ENCODE peak calls at places on chromosome 5, in seven cellular contexts. O is NCI-H748 treated with DMSO at 0.1 percent for 48 hours; J is WTC11; U is T-helper 9 cell; C is brain microvascular endothelial cell; S is stimulated activated CD8-positive, alpha-beta memory T cell treated with anti-CD3 and anti-CD28 coated beads, Interleukin-15, amount 100 ng/mL, for 48 hours; F is stomach. Q is an unnamed sample.
A peak's percentile ranks its signal among the peaks of the same experiment; 100 is the strongest.

GRCh38 chr5:1547236-1547635 is 23.5 kb upstream of the LPCAT1 start:
- DNase-seq in O (no peak), J (no peak), U (no peak), C (no peak), S (no peak), F (no peak), Q (no peak)

GRCh38 chr5:142311725-142312124 is 13.1 kb downstream of the SPRY4 start:
- DNase-seq in O (no peak), J (no peak), U (no peak), C (no peak), S (no peak), F (no peak), Q (no peak)

GRCh38 chr5:55864606-55865541 is 13.7 kb downstream of the IL31RA start:
- DNase-seq in O (no peak), J (no peak), U (no peak), C (peak; percentile 25), S (no peak), F (no peak), Q (no peak)

GRCh38 chr5:174751154-174751990 is 27.0 kb downstream of the MSX2 start:
- DNase-seq in O (peak; percentile 53), J (peak; percentile 59), U (no peak), C (no peak), S (no peak), F (no peak), Q (peak; percentile 81)

GRCh38 chr5:13660072-13660471 is 284.4 kb downstream of the DNAH5 start:
- DNase-seq in O (no peak), J (no peak), U (no peak), C (no peak), S (no peak), F (no peak), Q (peak; percentile 46)

GRCh38 chr5:107464876-107465275 is 205.9 kb downstream of the EFNA5 start:
- DNase-seq in O (no peak), J (no peak), U (no peak), C (no peak), S (no peak), F (no peak), Q (no peak)

GRCh38 chr5:55600536-55601208 is 65.9 kb upstream of the PLPP1 start:
- DNase-seq in O (no peak), J (no peak), U (no peak), C (peak; percentile 64), S (no peak), F (no peak), Q (no peak)

GRCh38 chr5:102678267-102679058 is 76.6 kb upstream of the PAM start:
- DNase-seq in O (no peak), J (no peak), U (no peak), C (peak; percentile 12), S (no peak), F (no peak), Q (no peak)

GRCh38 chr5:137141779-137142178 is 357.3 kb downstream of the SPOCK1 start:
- DNase-seq in O (no peak), J (no peak), U (no peak), C (no peak), S (no peak), F (no peak), Q (no peak)

GRCh38 chr5:157740211-157740610 is 3.3 kb upstream of the LSM11 start:
- DNase-seq in O (peak; percentile 61), J (peak; percentile 27), U (no peak), C (no peak), S (no peak), F (no peak), Q (peak; percentile 79)

GRCh38 chr5:90144625-90145327 is 264.8 kb downstream of the CETN3 start:
- DNase-seq in O (no peak), J (no peak), U (no peak), C (peak; percentile 32), S (no peak), F (no peak), Q (no peak)

GRCh38 chr5:6372251-6373080 is 5.9 kb downstream of the MED10 start:
- DNase-seq in O (no peak), J (no peak), U (no peak), C (no peak), S (no peak), F (no peak), Q (no peak)

GRCh38 chr5:171601266-171601881 is 181.9 kb downstream of the FGF18 start:
- DNase-seq in O (no peak), J (no peak), U (no peak), C (no peak), S (no peak), F (no peak), Q (no peak)

GRCh38 chr5:145903862-145904261 is 31.0 kb upstream of the GRXCR2 start:
- DNase-seq in O (no peak), J (no peak), U (no peak), C (no peak), S (no peak), F (no peak), Q (no peak)

GRCh38 chr5:180352976-180353225 is 235 bp downstream of the GFPT2 start:
- DNase-seq in O (no peak), J (no peak), U (no peak), C (no peak), S (no peak), F (no peak), Q (no peak)

GRCh38 chr5:43017438-43017820 is 22.7 kb downstream of the ANXA2R start:
- DNase-seq in O (peak; percentile 88), J (no peak), U (no peak), C (no peak), S (no peak), F (no peak), Q (no peak)

GRCh38 chr5:164475339-164475977 is 970.0 kb downstream of the MAT2B start:
- DNase-seq in O (peak; percentile 39), J (no peak), U (no peak), C (no peak), S (no peak), F (no peak), Q (peak; percentile 44)

GRCh38 chr5:63760965-63761364 is 201.3 kb downstream of the HTR1A start:
- DNase-seq in O (no peak), J (no peak), U (no peak), C (no peak), S (no peak), F (no peak), Q (peak; percentile 26)

GRCh38 chr5:123487298-123487697 is 24.7 kb upstream of the CSNK1G3 start:
- DNase-seq in O (no peak), J (no peak), U (no peak), C (peak; percentile 5), S (no peak), F (no peak), Q (no peak)

GRCh38 chr5:90967443-90967842 is 408.8 kb downstream of the ADGRV1 start:
- DNase-seq in O (no peak), J (no peak), U (no peak), C (peak; percentile 27), S (no peak), F (no peak), Q (no peak)

GRCh38 chr5:169291877-169292276 is 9.1 kb downstream of the SLIT3 start:
- DNase-seq in O (no peak), J (no peak), U (no peak), C (no peak), S (no peak), F (no peak), Q (no peak)

GRCh38 chr5:171462136-171462927 is 42.9 kb downstream of the FGF18 start:
- DNase-seq in O (no peak), J (peak; percentile 46), U (no peak), C (no peak), S (no peak), F (no peak), Q (peak; percentile 45)

GRCh38 chr5:68253612-68254341 is 38.2 kb downstream of the PIK3R1 start:
- DNase-seq in O (no peak), J (no peak), U (no peak), C (no peak), S (no peak), F (no peak), Q (no peak)

GRCh38 chr5:146744358-146744757 is 134.2 kb downstream of the PPP2R2B start:
- DNase-seq in O (no peak), J (no peak), U (no peak), C (no peak), S (no peak), F (no peak), Q (no peak)

GRCh38 chr5:9781882-9782281 is 151.7 kb upstream of the TAS2R1 start:
- DNase-seq in O (no peak), J (no peak), U (no peak), C (no peak), S (no peak), F (no peak), Q (no peak)

GRCh38 chr5:77138981-77139380 is 51.9 kb upstream of the ZBED3 start:
- DNase-seq in O (no peak), J (no peak), U (no peak), C (peak; percentile 67), S (no peak), F (no peak), Q (no peak)

GRCh38 chr5:116273458-116274242 is 188.8 kb downstream of the COMMD10 start:
- DNase-seq in O (no peak), J (no peak), U (no peak), C (no peak), S (no peak), F (no peak), Q (no peak)

GRCh38 chr5:180353963-180354574 is 933 bp upstream of the GFPT2 start:
- DNase-seq in O (no peak), J (no peak), U (no peak), C (no peak), S (no peak), F (no peak), Q (no peak)

GRCh38 chr5:43571237-43571636 is 14.4 kb upstream of the PAIP1 start:
- DNase-seq in O (no peak), J (no peak), U (no peak), C (no peak), S (no peak), F (no peak), Q (no peak)

GRCh38 chr5:164255598-164256213 is 750.3 kb downstream of the MAT2B start:
- DNase-seq in O (no peak), J (no peak), U (no peak), C (no peak), S (no peak), F (no peak), Q (peak; percentile 50)

Q was measured in GM23338.